ENCODE peak calls at places on chromosomes 6 and 20, in ten cellular contexts. One of them, this sample, is unnamed.

GRCh38 chr6:109381747-109382575 is at the start of gene CD164:
- DNase-seq in A549: peak; percentile 80
- DNase-seq in CD4-positive, alpha-beta T cell: peak; percentile 88
- DNase-seq in effector memory CD4-positive, alpha-beta T cell: peak; percentile 91
- DNase-seq in CD8-positive, alpha-beta T cell: peak; percentile 92
- DNase-seq in heart right ventricle: peak; percentile 95
- DNase-seq in naive thymus-derived CD4-positive, alpha-beta T cell: peak; percentile 93
- DNase-seq in CD8-positive, alpha-beta memory T cell: peak; percentile 91
- DNase-seq in neural progenitor cell: peak; percentile 99
- DNase-seq in adrenal gland: peak; percentile 94
- DNase-seq in this sample: peak; percentile 91

GRCh38 chr20:60046011-60046413 is 87.8 kb downstream of the CDH26 start:
- DNase-seq in A549: no peak
- DNase-seq in CD4-positive, alpha-beta T cell: no peak
- DNase-seq in effector memory CD4-positive, alpha-beta T cell: no peak
- DNase-seq in CD8-positive, alpha-beta T cell: no peak
- DNase-seq in heart right ventricle: no peak
- DNase-seq in naive thymus-derived CD4-positive, alpha-beta T cell: no peak
- DNase-seq in CD8-positive, alpha-beta memory T cell: no peak
- DNase-seq in neural progenitor cell: no peak
- DNase-seq in adrenal gland: no peak
- DNase-seq in this sample: no peak

GRCh38 chr6:100554228-100554627 is 89.5 kb upstream of the SIM1 start:
- DNase-seq in A549: no peak
- DNase-seq in CD4-positive, alpha-beta T cell: no peak
- DNase-seq in effector memory CD4-positive, alpha-beta T cell: no peak
- DNase-seq in CD8-positive, alpha-beta T cell: no peak
- DNase-seq in heart right ventricle: no peak
- DNase-seq in naive thymus-derived CD4-positive, alpha-beta T cell: no peak
- DNase-seq in CD8-positive, alpha-beta memory T cell: no peak
- DNase-seq in neural progenitor cell: no peak
- DNase-seq in adrenal gland: no peak
- DNase-seq in this sample: no peak

GRCh38 chr6:3281669-3282460 is 23.1 kb downstream of the PSMG4 start:
- DNase-seq in A549: peak; percentile 21
- DNase-seq in CD4-positive, alpha-beta T cell: no peak
- DNase-seq in effector memory CD4-positive, alpha-beta T cell: no peak
- DNase-seq in CD8-positive, alpha-beta T cell: no peak
- DNase-seq in heart right ventricle: peak; percentile 29
- DNase-seq in naive thymus-derived CD4-positive, alpha-beta T cell: no peak
- DNase-seq in CD8-positive, alpha-beta memory T cell: no peak
- DNase-seq in neural progenitor cell: peak; percentile 51
- DNase-seq in adrenal gland: no peak
- DNase-seq in this sample: no peak

GRCh38 chr20:1528811-1529210 is 28.7 kb downstream of the SIRPD start:
- DNase-seq in A549: no peak
- DNase-seq in CD4-positive, alpha-beta T cell: no peak
- DNase-seq in effector memory CD4-positive, alpha-beta T cell: no peak
- DNase-seq in CD8-positive, alpha-beta T cell: no peak
- DNase-seq in heart right ventricle: no peak
- DNase-seq in naive thymus-derived CD4-positive, alpha-beta T cell: no peak
- DNase-seq in CD8-positive, alpha-beta memory T cell: no peak
- DNase-seq in neural progenitor cell: no peak
- DNase-seq in adrenal gland: no peak
- DNase-seq in this sample: no peak

GRCh38 chr6:72286911-72287311 is 335.0 kb upstream of the KCNQ5 start:
- DNase-seq in A549: no peak
- DNase-seq in CD4-positive, alpha-beta T cell: no peak
- DNase-seq in effector memory CD4-positive, alpha-beta T cell: no peak
- DNase-seq in CD8-positive, alpha-beta T cell: no peak
- DNase-seq in heart right ventricle: no peak
- DNase-seq in naive thymus-derived CD4-positive, alpha-beta T cell: no peak
- DNase-seq in CD8-positive, alpha-beta memory T cell: no peak
- DNase-seq in neural progenitor cell: no peak
- DNase-seq in adrenal gland: no peak
- DNase-seq in this sample: no peak

GRCh38 chr6:104596091-104596490 is 263.6 kb downstream of the HACE1 start:
- DNase-seq in A549: no peak
- DNase-seq in CD4-positive, alpha-beta T cell: no peak
- DNase-seq in effector memory CD4-positive, alpha-beta T cell: no peak
- DNase-seq in CD8-positive, alpha-beta T cell: no peak
- DNase-seq in heart right ventricle: no peak
- DNase-seq in naive thymus-derived CD4-positive, alpha-beta T cell: no peak
- DNase-seq in CD8-positive, alpha-beta memory T cell: no peak
- DNase-seq in neural progenitor cell: no peak
- DNase-seq in adrenal gland: no peak
- DNase-seq in this sample: no peak

GRCh38 chr6:116556814-116557403 is 3.4 kb downstream of the CALHM4 start:
- DNase-seq in A549: no peak
- DNase-seq in CD4-positive, alpha-beta T cell: no peak
- DNase-seq in effector memory CD4-positive, alpha-beta T cell: no peak
- DNase-seq in CD8-positive, alpha-beta T cell: no peak
- DNase-seq in heart right ventricle: no peak
- DNase-seq in naive thymus-derived CD4-positive, alpha-beta T cell: no peak
- DNase-seq in CD8-positive, alpha-beta memory T cell: no peak
- DNase-seq in neural progenitor cell: no peak
- DNase-seq in adrenal gland: no peak
- DNase-seq in this sample: no peak

GRCh38 chr6:125252891-125253290 is 48.9 kb downstream of the HDDC2 start:
- DNase-seq in A549: no peak
- DNase-seq in CD4-positive, alpha-beta T cell: no peak
- DNase-seq in effector memory CD4-positive, alpha-beta T cell: no peak
- DNase-seq in CD8-positive, alpha-beta T cell: no peak
- DNase-seq in heart right ventricle: no peak
- DNase-seq in naive thymus-derived CD4-positive, alpha-beta T cell: no peak
- DNase-seq in CD8-positive, alpha-beta memory T cell: no peak
- DNase-seq in neural progenitor cell: peak; percentile 21
- DNase-seq in adrenal gland: no peak
- DNase-seq in this sample: no peak

GRCh38 chr6:131652472-131652871 is 15.4 kb downstream of the ENPP3 start:
- DNase-seq in A549: no peak
- DNase-seq in CD4-positive, alpha-beta T cell: no peak
- DNase-seq in effector memory CD4-positive, alpha-beta T cell: no peak
- DNase-seq in CD8-positive, alpha-beta T cell: no peak
- DNase-seq in heart right ventricle: no peak
- DNase-seq in naive thymus-derived CD4-positive, alpha-beta T cell: no peak
- DNase-seq in CD8-positive, alpha-beta memory T cell: no peak
- DNase-seq in neural progenitor cell: no peak
- DNase-seq in adrenal gland: no peak
- DNase-seq in this sample: no peak

GRCh38 chr20:31260326-31260932 is 3.0 kb downstream of the DEFB115 start:
- DNase-seq in A549: peak; percentile 22
- DNase-seq in CD4-positive, alpha-beta T cell: no peak
- DNase-seq in effector memory CD4-positive, alpha-beta T cell: no peak
- DNase-seq in CD8-positive, alpha-beta T cell: no peak
- DNase-seq in heart right ventricle: no peak
- DNase-seq in naive thymus-derived CD4-positive, alpha-beta T cell: no peak
- DNase-seq in CD8-positive, alpha-beta memory T cell: no peak
- DNase-seq in neural progenitor cell: no peak
- DNase-seq in adrenal gland: no peak
- DNase-seq in this sample: no peak

GRCh38 chr6:14953806-14954205 is 292.1 kb upstream of the JARID2 start:
- DNase-seq in A549: no peak
- DNase-seq in CD4-positive, alpha-beta T cell: no peak
- DNase-seq in effector memory CD4-positive, alpha-beta T cell: no peak
- DNase-seq in CD8-positive, alpha-beta T cell: no peak
- DNase-seq in heart right ventricle: no peak
- DNase-seq in naive thymus-derived CD4-positive, alpha-beta T cell: no peak
- DNase-seq in CD8-positive, alpha-beta memory T cell: no peak
- DNase-seq in neural progenitor cell: no peak
- DNase-seq in adrenal gland: no peak
- DNase-seq in this sample: no peak

GRCh38 chr20:19129976-19130612 is 82.3 kb upstream of the SLC24A3 start:
- DNase-seq in A549: no peak
- DNase-seq in CD4-positive, alpha-beta T cell: no peak
- DNase-seq in effector memory CD4-positive, alpha-beta T cell: no peak
- DNase-seq in CD8-positive, alpha-beta T cell: no peak
- DNase-seq in heart right ventricle: no peak
- DNase-seq in naive thymus-derived CD4-positive, alpha-beta T cell: no peak
- DNase-seq in CD8-positive, alpha-beta memory T cell: no peak
- DNase-seq in neural progenitor cell: no peak
- DNase-seq in adrenal gland: no peak
- DNase-seq in this sample: no peak

GRCh38 chr6:111113731-111114438 is 26.6 kb downstream of the SLC16A10 start:
- DNase-seq in A549: no peak
- DNase-seq in CD4-positive, alpha-beta T cell: no peak
- DNase-seq in effector memory CD4-positive, alpha-beta T cell: no peak
- DNase-seq in CD8-positive, alpha-beta T cell: no peak
- DNase-seq in heart right ventricle: peak; percentile 48
- DNase-seq in naive thymus-derived CD4-positive, alpha-beta T cell: peak; percentile 48
- DNase-seq in CD8-positive, alpha-beta memory T cell: no peak
- DNase-seq in neural progenitor cell: peak; percentile 12
- DNase-seq in adrenal gland: peak; percentile 87
- DNase-seq in this sample: no peak

GRCh38 chr20:24289737-24290481 is 179.5 kb upstream of the SYNDIG1 start:
- DNase-seq in A549: no peak
- DNase-seq in CD4-positive, alpha-beta T cell: no peak
- DNase-seq in effector memory CD4-positive, alpha-beta T cell: no peak
- DNase-seq in CD8-positive, alpha-beta T cell: no peak
- DNase-seq in heart right ventricle: no peak
- DNase-seq in naive thymus-derived CD4-positive, alpha-beta T cell: no peak
- DNase-seq in CD8-positive, alpha-beta memory T cell: no peak
- DNase-seq in neural progenitor cell: no peak
- DNase-seq in adrenal gland: no peak
- DNase-seq in this sample: no peak

GRCh38 chr6:155335265-155335664 is 21.0 kb upstream of the TFB1M start:
- DNase-seq in A549: no peak
- DNase-seq in CD4-positive, alpha-beta T cell: no peak
- DNase-seq in effector memory CD4-positive, alpha-beta T cell: no peak
- DNase-seq in CD8-positive, alpha-beta T cell: no peak
- DNase-seq in heart right ventricle: no peak
- DNase-seq in naive thymus-derived CD4-positive, alpha-beta T cell: no peak
- DNase-seq in CD8-positive, alpha-beta memory T cell: no peak
- DNase-seq in neural progenitor cell: no peak
- DNase-seq in adrenal gland: no peak
- DNase-seq in this sample: no peak
- H3K9me3 ChIP-seq in A549: peaks cover 6% of the 10 kb centered on the region
- H3K9me3 ChIP-seq in CD4-positive, alpha-beta T cell: no peaks in the 10 kb centered on the region
- H3K9me3 ChIP-seq in effector memory CD4-positive, alpha-beta T cell: no peaks in the 10 kb centered on the region
- H3K9me3 ChIP-seq in CD8-positive, alpha-beta T cell: peaks cover 3% of the 10 kb centered on the region
- H3K9me3 ChIP-seq in heart right ventricle: peaks cover 14% of the 10 kb centered on the region
- H3K9me3 ChIP-seq in naive thymus-derived CD4-positive, alpha-beta T cell: no peaks in the 10 kb centered on the region
- H3K9me3 ChIP-seq in CD8-positive, alpha-beta memory T cell: peaks cover under 1% of the 10 kb centered on the region
- H3K9me3 ChIP-seq in neural progenitor cell: no peaks in the 10 kb centered on the region
- H3K9me3 ChIP-seq in adrenal gland: no peaks in the 10 kb centered on the region
- H3K9me3 ChIP-seq in this sample: peaks cover 3% of the 10 kb centered on the region

GRCh38 chr20:55882922-55883321 is 122.4 kb downstream of the CBLN4 start:
- DNase-seq in A549: no peak
- DNase-seq in CD4-positive, alpha-beta T cell: no peak
- DNase-seq in effector memory CD4-positive, alpha-beta T cell: no peak
- DNase-seq in CD8-positive, alpha-beta T cell: no peak
- DNase-seq in heart right ventricle: no peak
- DNase-seq in naive thymus-derived CD4-positive, alpha-beta T cell: no peak
- DNase-seq in CD8-positive, alpha-beta memory T cell: no peak
- DNase-seq in neural progenitor cell: no peak
- DNase-seq in adrenal gland: no peak
- DNase-seq in this sample: no peak

GRCh38 chr20:55893031-55893430 is 112.3 kb downstream of the CBLN4 start:
- DNase-seq in A549: no peak
- DNase-seq in CD4-positive, alpha-beta T cell: no peak
- DNase-seq in effector memory CD4-positive, alpha-beta T cell: no peak
- DNase-seq in CD8-positive, alpha-beta T cell: no peak
- DNase-seq in heart right ventricle: no peak
- DNase-seq in naive thymus-derived CD4-positive, alpha-beta T cell: no peak
- DNase-seq in CD8-positive, alpha-beta memory T cell: no peak
- DNase-seq in neural progenitor cell: no peak
- DNase-seq in adrenal gland: no peak
- DNase-seq in this sample: no peak

DNA sequence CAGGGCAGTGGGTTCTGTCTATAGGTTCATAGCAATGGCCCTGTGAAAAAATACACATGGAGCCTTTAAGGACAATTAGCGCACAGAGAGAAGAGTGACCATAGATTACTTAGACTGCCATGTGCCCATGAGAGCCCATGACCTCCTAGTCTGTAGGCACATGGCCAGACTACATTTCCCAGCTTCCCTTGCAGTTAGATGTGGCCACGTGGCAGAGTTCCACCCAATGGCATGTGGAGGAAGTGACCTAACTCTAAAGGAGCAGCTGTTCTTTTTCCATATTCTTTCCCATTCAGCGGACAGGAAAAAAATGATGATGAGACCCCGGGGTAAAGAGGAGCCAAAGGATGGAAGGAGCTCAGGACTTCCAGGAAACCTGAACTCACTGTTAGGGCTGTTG is 116.7 kb downstream of the CBLN4 start:
- DNase-seq in A549: no peak
- DNase-seq in CD4-positive, alpha-beta T cell: no peak
- DNase-seq in effector memory CD4-positive, alpha-beta T cell: no peak
- DNase-seq in CD8-positive, alpha-beta T cell: no peak
- DNase-seq in heart right ventricle: no peak
- DNase-seq in naive thymus-derived CD4-positive, alpha-beta T cell: no peak
- DNase-seq in CD8-positive, alpha-beta memory T cell: no peak
- DNase-seq in neural progenitor cell: no peak
- DNase-seq in adrenal gland: no peak
- DNase-seq in this sample: no peak
- H3K9me3 ChIP-seq in A549: no peaks in the 10 kb centered on the region
- H3K9me3 ChIP-seq in CD4-positive, alpha-beta T cell: no peaks in the 10 kb centered on the region
- H3K9me3 ChIP-seq in effector memory CD4-positive, alpha-beta T cell: no peaks in the 10 kb centered on the region
- H3K9me3 ChIP-seq in CD8-positive, alpha-beta T cell: no peaks in the 10 kb centered on the region
- H3K9me3 ChIP-seq in heart right ventricle: peaks cover 3% of the 10 kb centered on the region
- H3K9me3 ChIP-seq in naive thymus-derived CD4-positive, alpha-beta T cell: no peaks in the 10 kb centered on the region
- H3K9me3 ChIP-seq in CD8-positive, alpha-beta memory T cell: no peaks in the 10 kb centered on the region
- H3K9me3 ChIP-seq in neural progenitor cell: peaks cover 30% of the 10 kb centered on the region
- H3K9me3 ChIP-seq in adrenal gland: no peaks in the 10 kb centered on the region
- H3K9me3 ChIP-seq in this sample: no peaks in the 10 kb centered on the region

DNA sequence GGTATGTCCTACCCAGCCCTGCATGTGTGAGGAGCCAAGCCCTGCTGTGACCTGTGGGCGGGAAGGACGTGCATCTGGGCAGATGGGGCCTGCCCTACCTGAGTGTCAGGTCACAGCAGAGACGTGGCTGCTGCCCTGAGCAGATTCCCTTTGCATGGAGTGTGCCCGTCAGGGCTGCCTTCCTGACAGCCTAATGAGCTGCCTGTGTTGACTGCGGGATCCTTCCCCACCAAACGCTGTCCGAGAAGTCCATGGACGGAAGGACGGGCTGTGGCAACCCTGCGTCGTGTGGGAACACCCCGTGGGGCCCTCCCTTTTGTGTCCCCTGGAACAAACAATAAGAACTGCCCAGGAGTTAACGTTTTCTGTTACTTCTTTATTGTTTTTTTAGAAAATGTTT is 343.2 kb downstream of the CDH4 start:
- DNase-seq in A549: no peak
- DNase-seq in CD4-positive, alpha-beta T cell: no peak
- DNase-seq in effector memory CD4-positive, alpha-beta T cell: no peak
- DNase-seq in CD8-positive, alpha-beta T cell: no peak
- DNase-seq in heart right ventricle: no peak
- DNase-seq in naive thymus-derived CD4-positive, alpha-beta T cell: no peak
- DNase-seq in CD8-positive, alpha-beta memory T cell: no peak
- DNase-seq in neural progenitor cell: no peak
- DNase-seq in adrenal gland: no peak
- DNase-seq in this sample: no peak
- H3K9me3 ChIP-seq in A549: peaks cover 38% of the 10 kb centered on the region
- H3K9me3 ChIP-seq in CD4-positive, alpha-beta T cell: peaks cover 5% of the 10 kb centered on the region
- H3K9me3 ChIP-seq in effector memory CD4-positive, alpha-beta T cell: no peaks in the 10 kb centered on the region
- H3K9me3 ChIP-seq in CD8-positive, alpha-beta T cell: no peaks in the 10 kb centered on the region
- H3K9me3 ChIP-seq in heart right ventricle: peaks cover 54% of the 10 kb centered on the region
- H3K9me3 ChIP-seq in naive thymus-derived CD4-positive, alpha-beta T cell: no peaks in the 10 kb centered on the region
- H3K9me3 ChIP-seq in CD8-positive, alpha-beta memory T cell: no peaks in the 10 kb centered on the region
- H3K9me3 ChIP-seq in neural progenitor cell: no peaks in the 10 kb centered on the region
- H3K9me3 ChIP-seq in adrenal gland: no peaks in the 10 kb centered on the region
- H3K9me3 ChIP-seq in this sample: no peaks in the 10 kb centered on the region

DNA sequence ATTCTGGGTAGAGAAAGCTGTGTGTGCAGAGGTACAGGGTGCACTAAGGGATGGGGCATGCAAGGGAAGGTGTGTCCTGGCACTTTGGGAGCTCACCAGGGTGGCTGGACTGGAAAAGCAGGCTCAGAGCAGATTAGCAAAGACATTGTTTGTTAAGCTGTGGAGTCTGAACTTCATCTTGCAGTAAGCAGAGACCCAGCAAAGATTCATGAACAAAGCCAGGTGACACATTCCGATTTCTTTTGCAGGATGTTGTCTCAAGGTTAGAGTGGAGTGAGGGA is 28.8 kb downstream of the DUSP22 start:
- DNase-seq in A549: no peak
- DNase-seq in CD4-positive, alpha-beta T cell: no peak
- DNase-seq in effector memory CD4-positive, alpha-beta T cell: no peak
- DNase-seq in CD8-positive, alpha-beta T cell: no peak
- DNase-seq in heart right ventricle: no peak
- DNase-seq in naive thymus-derived CD4-positive, alpha-beta T cell: no peak
- DNase-seq in CD8-positive, alpha-beta memory T cell: no peak
- DNase-seq in neural progenitor cell: no peak
- DNase-seq in adrenal gland: no peak
- DNase-seq in this sample: peak; percentile 4
- H3K9me3 ChIP-seq in A549: no peaks in the 10 kb centered on the region
- H3K9me3 ChIP-seq in CD4-positive, alpha-beta T cell: no peaks in the 10 kb centered on the region
- H3K9me3 ChIP-seq in effector memory CD4-positive, alpha-beta T cell: no peaks in the 10 kb centered on the region
- H3K9me3 ChIP-seq in CD8-positive, alpha-beta T cell: no peaks in the 10 kb centered on the region
- H3K9me3 ChIP-seq in heart right ventricle: no peaks in the 10 kb centered on the region
- H3K9me3 ChIP-seq in naive thymus-derived CD4-positive, alpha-beta T cell: no peaks in the 10 kb centered on the region
- H3K9me3 ChIP-seq in CD8-positive, alpha-beta memory T cell: no peaks in the 10 kb centered on the region
- H3K9me3 ChIP-seq in neural progenitor cell: no peaks in the 10 kb centered on the region
- H3K9me3 ChIP-seq in adrenal gland: no peaks in the 10 kb centered on the region
- H3K9me3 ChIP-seq in this sample: no peaks in the 10 kb centered on the region